ENCODE peak calls at places on chromosomes 1 and 21, in eight cellular contexts. O, H, T, B, S, D, V and R are unnamed samples.
A peak's percentile ranks its signal among the peaks of the same experiment; 100 is the strongest.

GRCh38 chr21:25456672-25457071 is 150.6 kb downstream of the MRPL39 start:
- DNase-seq in S (peak; percentile 7), H (no peak), B (no peak), O (no peak), V (no peak), D (no peak), T (no peak), R (no peak)

GRCh38 chr1:79388694-79389361 is 382.3 kb upstream of the ADGRL4 start:
- DNase-seq in T (no peak), O (no peak), V (no peak), H (no peak), D (no peak), B (no peak), S (no peak), R (no peak)

GRCh38 chr1:178500091-178500770 is 3.5 kb upstream of the CLEC20A start:
- DNase-seq in V (peak; percentile 72), S (no peak), B (no peak), O (no peak), H (no peak), T (no peak), D (no peak), R (no peak)

GRCh38 chr1:240031414-240031813 is 60.3 kb upstream of the FMN2 start:
- DNase-seq in D (no peak), T (no peak), S (peak; percentile 64), H (peak; percentile 82), V (no peak), O (no peak), B (no peak), R (no peak)

GRCh38 chr1:212162635-212163034 is 122.6 kb upstream of the PPP2R5A start:
- DNase-seq in H (peak; percentile 77), B (peak; percentile 26), T (no peak), O (peak; percentile 53), S (peak; percentile 80), V (no peak), D (peak; percentile 73), R (no peak)

GRCh38 chr1:197144570-197145325 is 1.7 kb downstream of the ASPM start:
- DNase-seq in O (no peak), B (no peak), D (no peak), V (no peak), S (peak; percentile 34), H (peak; percentile 67), T (no peak), R (no peak)

GRCh38 chr21:18887922-18888602 is 484.5 kb upstream of the TMPRSS15 start:
- DNase-seq in B (no peak), T (no peak), H (no peak), S (no peak), D (no peak), O (no peak), V (no peak), R (no peak)

GRCh38 chr1:6126521-6127067 is 53.5 kb downstream of the CHD5 start:
- DNase-seq in S (no peak), T (peak; percentile 26), O (no peak), B (no peak), H (no peak), V (no peak), D (no peak), R (no peak)

GRCh38 chr21:21148009-21148408 is 149.8 kb downstream of the NCAM2 start:
- DNase-seq in S (no peak), O (no peak), D (no peak), B (no peak), H (no peak), V (no peak), T (no peak), R (no peak)

GRCh38 chr1:98342556-98342955 is 319.0 kb upstream of the SNX7 start:
- DNase-seq in O (no peak), H (no peak), S (peak; percentile 59), T (no peak), B (no peak), D (no peak), V (no peak), R (no peak)

GRCh38 chr1:180151508-180151907 is 3.2 kb upstream of the QSOX1 start:
- DNase-seq in O (no peak), H (peak; percentile 96), T (no peak), S (peak; percentile 95), D (no peak), B (no peak), V (no peak), R (no peak)

GRCh38 chr1:90402893-90403849 is 313.9 kb downstream of the BARHL2 start:
- DNase-seq in T (no peak), O (no peak), D (no peak), S (peak; percentile 95), B (no peak), V (no peak), H (peak; percentile 93), R (no peak)

GRCh38 chr1:209626633-209627348 is 25.4 kb downstream of the LAMB3 start:
- DNase-seq in O (no peak), D (no peak), B (no peak), T (no peak), V (no peak), H (no peak), S (no peak), R (no peak)

GRCh38 chr1:193216920-193217319 is 30.5 kb upstream of the B3GALT2 start:
- DNase-seq in V (peak; percentile 22), D (peak; percentile 52), T (no peak), B (no peak), S (no peak), O (peak; percentile 47), H (no peak), R (no peak)

GRCh38 chr1:174550296-174550695 is 102.5 kb downstream of the GPR52 start:
- DNase-seq in V (no peak), O (no peak), S (peak; percentile 8), T (no peak), H (no peak), D (no peak), B (no peak), R (no peak)

GRCh38 chr1:92356956-92357355 is 58.1 kb downstream of the RPAP2 start:
- DNase-seq in O (no peak), V (no peak), S (peak; percentile 88), T (no peak), H (no peak), B (no peak), D (no peak), R (no peak)

GRCh38 chr1:65021792-65022191 is 55.4 kb upstream of the JAK1 start:
- DNase-seq in D (no peak), H (no peak), O (no peak), B (no peak), T (no peak), S (no peak), V (no peak), R (no peak)

GRCh38 chr1:179369751-179370341 is 4.1 kb downstream of the AXDND1 start:
- DNase-seq in T (no peak), S (peak; percentile 77), O (no peak), D (no peak), B (peak; percentile 41), V (peak; percentile 59), H (peak; percentile 69), R (no peak)

GRCh38 chr1:109083495-109083894 is 7.1 kb upstream of the TMEM167B start:
- DNase-seq in S (no peak), H (no peak), D (no peak), V (no peak), O (no peak), B (no peak), T (no peak), R (no peak)

GRCh38 chr1:24391882-24392603 is 21.5 kb downstream of the STPG1 start:
- DNase-seq in O (peak; percentile 82), H (peak; percentile 46), V (peak; percentile 75), B (peak; percentile 61), S (peak; percentile 51), T (peak; percentile 73), D (peak; percentile 63), R (peak; percentile 38)

GRCh38 chr1:225480825-225481434 is 53.1 kb upstream of the LBR start:
- DNase-seq in T (peak; percentile 87), O (no peak), B (no peak), D (no peak), H (peak; percentile 40), V (peak; percentile 87), S (no peak), R (peak; percentile 28)